ENCODE peak calls at places on chromosome 5, in five cellular contexts. B is kidney epithelial cell; L is effector memory CD4-positive, alpha-beta T cell; Z is CD4-positive, CD25-positive, alpha-beta regulatory T cell; D is PC-9. O is an unnamed sample.

GRCh38 chr5:67511911-67512310 is 315.3 kb upstream of the CD180 start:
- DNase-seq in B (no peak), Z (no peak), D (no peak), L (no peak), O (no peak)

GRCh38 chr5:151216781-151217180 is 7.1 kb downstream of the CCDC69 start:
- DNase-seq in L (no peak), Z (no peak), D (no peak), B (no peak), O (no peak)

GRCh38 chr5:56557198-56557597 is 258.2 kb upstream of the MAP3K1 start:
- DNase-seq in D (no peak), B (no peak), Z (no peak), L (no peak), O (no peak)

GRCh38 chr5:95519151-95519550 is 35.6 kb downstream of the SKIC3 start:
- DNase-seq in B (no peak), D (no peak), L (no peak), Z (no peak), O (no peak)

GRCh38 chr5:377326-377981 is 55.9 kb downstream of the AHRR start:
- DNase-seq in B (no peak), Z (no peak), L (no peak), D (peak; percentile 1), O (no peak)

GRCh38 chr5:9588254-9588653 is 41.9 kb downstream of the TAS2R1 start:
- DNase-seq in Z (no peak), L (no peak), B (no peak), D (no peak), O (no peak)

GRCh38 chr5:43063731-43064171 is 23.6 kb upstream of the ANXA2R start:
- DNase-seq in L (no peak), D (peak; percentile 78), B (no peak), Z (no peak), O (no peak)

GRCh38 chr5:38433160-38433861 is 123.1 kb downstream of the LIFR start:
- DNase-seq in L (no peak), D (no peak), B (peak; percentile 42), Z (no peak), O (no peak)

GRCh38 chr5:1507457-1507856 is 16.3 kb downstream of the LPCAT1 start:
- DNase-seq in B (no peak), L (no peak), D (no peak), Z (no peak), O (no peak)

GRCh38 chr5:94440015-94440414 is 178.4 kb downstream of the KIAA0825 start:
- DNase-seq in Z (no peak), D (no peak), L (no peak), B (no peak), O (no peak)

GRCh38 chr5:79508794-79509193 is 5.1 kb downstream of the HOMER1 start:
- DNase-seq in D (no peak), B (no peak), Z (no peak), L (no peak), O (no peak)

GRCh38 chr5:14807471-14807870 is 64.1 kb downstream of the ANKH start:
- DNase-seq in L (no peak), B (no peak), D (no peak), Z (no peak), O (no peak)

GRCh38 chr5:14809369-14810144 is 62.0 kb downstream of the ANKH start:
- DNase-seq in D (peak; percentile 86), L (peak; percentile 59), B (peak; percentile 71), Z (peak; percentile 93), O (peak; percentile 17)

GRCh38 chr5:14802541-14802940 is 69.0 kb downstream of the ANKH start:
- DNase-seq in B (no peak), D (no peak), Z (no peak), L (no peak), O (no peak)

GRCh38 chr5:14810282-14810681 is 61.3 kb downstream of the ANKH start:
- DNase-seq in B (no peak), L (no peak), D (no peak), Z (peak; percentile 9), O (no peak)

GRCh38 chr5:14806452-14806851 is 65.1 kb downstream of the ANKH start:
- DNase-seq in L (no peak), B (no peak), Z (no peak), D (no peak), O (no peak)
- H3K4me3 ChIP-seq in L (no peak overlapping the region), B (no peak overlapping the region), Z (no peak overlapping the region), D (no peak overlapping the region), O (no peak overlapping the region)

GRCh38 chr5:77852514-77853352 is 76.6 kb upstream of the TBCA start:
- DNase-seq in Z (peak; percentile 33), D (no peak), L (no peak), B (peak; percentile 56), O (no peak)
- H3K4me3 ChIP-seq in Z (peak overlapping the region; percentile 45), D (no peak overlapping the region), L (peak overlapping the region; percentile 54), B (peak overlapping the region; percentile 58), O (no peak overlapping the region)

DNA sequence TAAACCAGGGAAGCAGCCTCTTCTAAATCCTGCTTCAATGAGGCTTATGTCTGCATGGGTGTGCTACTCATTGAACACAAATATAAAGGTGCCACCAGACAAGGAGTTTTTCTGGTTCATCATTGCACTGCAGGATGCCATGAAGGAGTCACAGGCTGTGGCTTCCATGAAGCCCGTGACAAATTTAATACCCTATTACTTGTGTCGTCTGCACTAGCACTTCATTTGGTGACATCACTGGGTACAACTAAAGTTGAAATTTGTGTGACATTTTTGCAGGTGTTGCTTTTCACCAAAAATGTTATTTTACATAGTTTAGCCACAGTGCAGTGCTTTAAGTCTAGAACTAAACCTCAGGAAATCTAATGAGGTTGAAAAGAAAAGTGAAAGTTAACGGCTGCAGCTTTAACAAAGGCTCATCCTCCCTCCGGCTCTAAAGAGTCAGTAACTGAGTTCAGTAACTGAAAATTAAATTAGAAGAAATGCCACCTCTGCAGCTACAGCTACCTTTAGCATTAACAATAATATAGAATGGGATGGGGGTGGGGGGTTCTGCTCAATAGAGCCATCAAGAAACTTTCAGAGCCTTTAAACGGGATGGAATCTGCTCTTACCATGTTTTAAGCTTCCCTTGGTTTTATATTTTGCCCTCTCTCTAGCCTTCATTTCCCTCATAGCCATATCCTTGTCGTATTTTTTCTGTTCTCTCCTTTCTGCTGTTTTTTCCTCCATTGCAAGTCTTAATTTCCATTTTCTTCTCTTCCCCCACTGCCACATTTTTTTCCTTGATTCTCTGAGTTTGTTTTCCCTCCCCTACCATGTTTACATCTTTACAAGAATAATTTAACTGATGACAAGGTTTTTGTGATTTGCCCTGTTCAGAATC is 233.8 kb upstream of the TMEM161B start:
- DNase-seq in L (no peak), B (no peak), D (no peak), Z (peak; percentile 78), O (no peak)
- H3K4me3 ChIP-seq in L (peak overlapping the region; percentile 71), B (no peak overlapping the region), D (no peak overlapping the region), Z (peak overlapping the region; percentile 93), O (no peak overlapping the region)

DNA sequence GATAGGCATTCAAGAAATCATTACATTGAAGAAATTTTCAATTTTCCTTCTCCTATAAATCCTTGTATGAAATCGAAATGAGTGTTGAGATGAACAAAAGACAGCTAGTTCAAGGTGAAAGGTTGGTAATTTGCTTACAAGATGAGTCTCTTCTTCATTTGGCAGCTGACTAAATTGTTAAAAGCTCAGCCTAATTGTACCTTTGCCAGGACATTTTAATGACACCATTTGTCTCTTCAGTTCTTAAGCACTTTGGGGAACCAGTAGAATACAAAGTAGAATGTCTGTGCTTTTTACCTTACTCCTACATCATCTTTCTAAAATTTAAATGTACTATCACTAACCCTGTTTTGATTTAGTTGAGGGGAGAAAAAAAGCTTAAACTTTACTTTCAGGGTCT is 59.4 kb downstream of the GRAMD2B start:
- DNase-seq in D (no peak), L (no peak), B (no peak), Z (no peak), O (no peak)
- H3K4me3 ChIP-seq in D (no peak overlapping the region), L (no peak overlapping the region), B (no peak overlapping the region), Z (no peak overlapping the region), O (no peak overlapping the region)

DNA sequence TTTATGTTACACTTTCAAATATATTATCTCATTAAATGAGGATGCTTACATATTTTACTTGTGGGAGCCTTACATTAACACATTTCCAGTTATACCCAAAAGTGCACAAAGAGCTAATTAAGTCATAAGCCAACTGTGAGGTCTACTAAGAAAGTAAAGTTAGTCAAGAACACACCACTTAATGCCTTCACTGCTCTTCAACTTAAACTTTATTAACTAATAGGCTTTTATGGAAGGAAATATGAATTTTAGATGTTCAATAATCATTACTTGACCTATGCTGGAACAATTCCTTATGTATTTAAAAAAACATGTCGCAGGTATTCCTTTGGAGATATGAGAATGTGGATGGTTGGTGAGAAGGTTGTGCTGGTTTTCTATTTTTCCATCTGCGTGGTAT is 3.4 kb downstream of the ST8SIA4 start:
- DNase-seq in B (no peak), L (no peak), D (no peak), Z (no peak), O (no peak)
- H3K4me3 ChIP-seq in B (no peak overlapping the region), L (peak overlapping the region; percentile 71), D (peak overlapping the region; percentile 65), Z (peak overlapping the region; percentile 99), O (no peak overlapping the region)

GRCh38 chr5:177992466-177992865 is 3.6 kb downstream of the PROP1 start:
- DNase-seq in Z (no peak), L (no peak), D (no peak), B (no peak), O (no peak)

GRCh38 chr5:177987326-177987725 is 8.7 kb downstream of the PROP1 start:
- DNase-seq in Z (no peak), D (no peak), L (no peak), B (no peak), O (no peak)

GRCh38 chr5:177985430-177986040 is 10.5 kb downstream of the PROP1 start:
- DNase-seq in D (no peak), Z (no peak), L (no peak), B (no peak), O (no peak)

GRCh38 chr5:177984565-177985166 is 11.4 kb downstream of the PROP1 start:
- DNase-seq in Z (no peak), B (no peak), D (no peak), L (no peak), O (no peak)

DNA sequence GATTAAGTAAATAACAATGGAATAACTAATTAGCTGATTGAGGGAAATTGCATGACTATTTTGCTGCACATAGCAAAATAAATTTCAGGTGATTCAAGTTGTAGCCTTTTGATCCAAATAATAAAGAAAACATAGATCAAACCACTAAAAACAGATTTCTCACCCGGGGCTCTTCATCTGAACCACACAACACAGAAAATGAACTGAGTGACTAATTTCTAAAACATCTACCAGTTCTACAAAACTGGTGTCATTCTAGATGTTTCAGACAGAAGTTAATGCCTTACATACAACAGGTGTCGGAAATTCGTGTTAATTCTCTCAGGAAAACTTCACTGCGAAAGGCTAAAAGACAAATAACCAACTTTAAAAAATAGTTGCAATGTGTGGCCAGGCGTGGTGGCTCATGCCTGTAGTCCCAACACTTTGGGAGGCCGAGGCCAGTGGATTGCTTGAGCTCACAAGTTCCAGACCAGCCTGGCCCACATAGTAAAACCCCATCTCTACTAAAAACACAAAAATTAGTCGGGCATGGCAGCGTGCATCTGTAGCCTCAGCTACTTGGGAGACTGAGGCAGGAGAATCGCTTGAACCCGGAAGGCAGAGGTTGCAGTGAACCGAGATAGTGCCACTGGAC is 6.9 kb downstream of the PROP1 start:
- DNase-seq in Z (no peak), D (no peak), L (no peak), B (no peak), O (no peak)
- H3K4me3 ChIP-seq in Z (no peak overlapping the region), D (no peak overlapping the region), L (no peak overlapping the region), B (no peak overlapping the region), O (no peak overlapping the region)

GRCh38 chr5:72109625-72110024 is 2.4 kb downstream of the MAP1B start:
- DNase-seq in L (no peak), B (no peak), D (no peak), Z (no peak), O (no peak)
- H3K4me3 ChIP-seq in L (no peak overlapping the region), B (peak overlapping the region; percentile 96), D (peak overlapping the region; percentile 100), Z (no peak overlapping the region), O (no peak overlapping the region)